ENCODE peak calls at places on chromosomes 11 and 22, in six cellular contexts. A, W, K, Y, B and I are unnamed samples.

GRCh38 chr11:43130616-43131015 is 181.2 kb upstream of the API5 start:
- DNase-seq in A (no peak), W (no peak), K (no peak), Y (peak), B (no peak), I (no peak)

GRCh38 chr11:83924987-83925542 is 638.9 kb upstream of the CCDC90B start:
- DNase-seq in A (no peak), W (no peak), K (no peak), Y (no peak), B (no peak), I (no peak)

GRCh38 chr11:128453444-128454336 is 133.7 kb downstream of the ETS1 start:
- DNase-seq in A (no peak), W (no peak), K (no peak), Y (no peak), B (no peak), I (no peak)

GRCh38 chr22:43824724-43825485 is 12.8 kb upstream of the EFCAB6 start:
- DNase-seq in A (no peak), W (no peak), K (no peak), Y (no peak), B (no peak), I (no peak)

GRCh38 chr11:2518112-2518982 is 73.5 kb downstream of the KCNQ1 start:
- DNase-seq in A (no peak), W (no peak), K (no peak), Y (peak), B (no peak), I (no peak)

GRCh38 chr22:39943366-39943765 is 16.8 kb upstream of the TMA7B start:
- DNase-seq in A (no peak), W (no peak), K (peak), Y (peak), B (no peak), I (no peak)

GRCh38 chr11:65663634-65664200 is 1.0 kb upstream of the RELA start:
- DNase-seq in A (peak), W (peak), K (peak), Y (peak), B (peak), I (peak)

GRCh38 chr11:125499563-125499962 is 3.5 kb upstream of the FEZ1 start:
- DNase-seq in A (no peak), W (no peak), K (no peak), Y (no peak), B (no peak), I (no peak)